ENCODE peak calls at places on chromosomes 13 and 19, in eight cellular contexts. K is left ventricle myocardium inferior; I is testis; T is CD4-positive, alpha-beta memory T cell; C is tibial nerve; D is A549; Q is A673; Y is CD4-positive, CD25-positive, alpha-beta regulatory T cell. S is an unnamed sample. For H3K9me3, the result is how much of the 10 kb centered on the place peaks cover.

GRCh38 chr13:76035711-76036110 is 399.6 kb downstream of the LMO7 start:
- DNase-seq in K (no peak), I (no peak), T (no peak), C (no peak), D (no peak), Q (no peak), Y (no peak), S (no peak)

GRCh38 chr19:47406711-47407416 is 12.5 kb downstream of the MEIS3 start:
- DNase-seq in K (no peak), I (no peak), T (no peak), C (no peak), D (no peak), Q (no peak), Y (no peak), S (no peak)

GRCh38 chr13:30301827-30302226 is 5.5 kb downstream of the KATNAL1 start:
- DNase-seq in K (no peak), I (no peak), T (no peak), C (no peak), D (no peak), Q (no peak), Y (no peak), S (no peak)

GRCh38 chr19:48400018-48400742 is 6.7 kb downstream of the GRIN2D start:
- DNase-seq in K (peak), I (peak), T (no peak), C (peak), D (peak), Q (peak), Y (no peak), S (no peak)

GRCh38 chr13:79393564-79394249 is 12.3 kb downstream of the RBM26 start:
- DNase-seq in K (no peak), I (no peak), T (peak), C (no peak), D (no peak), Q (no peak), Y (peak), S (no peak)

GRCh38 chr19:11091343-11092153 is 2.3 kb downstream of the LDLR start:
- DNase-seq in K (no peak), I (peak), T (peak), C (peak), D (peak), Q (peak), Y (peak), S (no peak)

GRCh38 chr13:76934671-76935070 is 13.6 kb upstream of the ACOD1 start:
- DNase-seq in K (no peak), I (no peak), T (no peak), C (no peak), D (no peak), Q (no peak), Y (no peak), S (no peak)

GRCh38 chr13:43132228-43132627 is 108.8 kb downstream of the DNAJC15 start:
- DNase-seq in K (no peak), I (peak), T (no peak), C (no peak), D (peak), Q (peak), Y (peak), S (no peak)

GRCh38 chr13:76016799-76017198 is 380.7 kb downstream of the LMO7 start:
- DNase-seq in K (no peak), I (peak), T (no peak), C (no peak), D (no peak), Q (peak), Y (peak), S (peak)

GRCh38 chr13:42970824-42971669 is 21.0 kb downstream of the EPSTI1 start:
- DNase-seq in K (no peak), I (peak), T (peak), C (no peak), D (peak), Q (peak), Y (peak), S (no peak)

GRCh38 chr19:3292958-3293529 is 68.6 kb downstream of the CELF5 start:
- DNase-seq in K (no peak), I (no peak), T (no peak), C (no peak), D (no peak), Q (no peak), Y (no peak), S (peak)

GRCh38 chr19:1360126-1360817 is 23.4 kb upstream of the NDUFS7 start:
- DNase-seq in K (no peak), I (no peak), T (no peak), C (no peak), D (no peak), Q (peak), Y (no peak), S (no peak)

GRCh38 chr19:1355258-1355973 is 28.3 kb upstream of the NDUFS7 start:
- DNase-seq in K (no peak), I (no peak), T (no peak), C (no peak), D (no peak), Q (peak), Y (no peak), S (no peak)

GRCh38 chr19:1354496-1355257 is 29.0 kb upstream of the NDUFS7 start:
- DNase-seq in K (peak), I (peak), T (peak), C (peak), D (peak), Q (peak), Y (peak), S (peak)

GRCh38 chr19:1355974-1356865 is 27.5 kb upstream of the NDUFS7 start:
- DNase-seq in K (no peak), I (no peak), T (no peak), C (no peak), D (no peak), Q (peak), Y (no peak), S (no peak)

DNA sequence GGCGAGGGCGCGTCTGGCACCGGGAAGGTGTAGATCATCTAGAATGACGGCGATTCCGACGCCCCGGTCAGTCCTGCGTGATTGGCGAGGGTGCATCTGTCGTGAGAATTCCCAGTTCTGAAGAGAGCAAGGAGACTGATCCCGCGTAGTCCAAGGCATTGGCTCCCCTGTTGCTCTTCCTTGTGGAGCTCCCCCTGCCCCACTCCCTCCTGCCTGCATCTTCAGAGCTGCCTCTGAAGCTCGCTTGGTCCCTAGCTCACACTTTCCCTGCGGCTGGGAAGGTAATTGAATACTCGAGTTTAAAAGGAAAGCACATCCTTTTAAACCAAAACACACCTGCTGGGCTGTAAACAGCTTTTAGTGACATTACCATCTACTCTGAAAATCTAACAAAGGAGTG is 26.0 kb upstream of the NDUFS7 start:
- DNase-seq in K (no peak), I (no peak), T (no peak), C (no peak), D (no peak), Q (no peak), Y (no peak), S (no peak)
- H3K27ac ChIP-seq in K (no peak), I (no peak), T (no peak), C (no peak), D (no peak), Q (no peak), Y (no peak), S (no peak)

GRCh38 chr19:35739275-35740107 is 2.8 kb downstream of the IGFLR1 start:
- DNase-seq in K (no peak), I (no peak), T (peak), C (no peak), D (no peak), Q (no peak), Y (no peak), S (no peak)
- H3K4me3 ChIP-seq in K (peak), I (no peak), T (no peak), C (peak), D (peak), Q (peak), Y (peak), S (peak)

GRCh38 chr19:15895876-15896430 is 1.9 kb downstream of the CYP4F2 start:
- DNase-seq in K (no peak), I (no peak), T (no peak), C (no peak), D (no peak), Q (no peak), Y (no peak), S (no peak)
- H3K9me3 ChIP-seq in K (under half), I (under half), T (under half), C (under half), D (under half), Q (under half), Y (under half), S (under half)

DNA sequence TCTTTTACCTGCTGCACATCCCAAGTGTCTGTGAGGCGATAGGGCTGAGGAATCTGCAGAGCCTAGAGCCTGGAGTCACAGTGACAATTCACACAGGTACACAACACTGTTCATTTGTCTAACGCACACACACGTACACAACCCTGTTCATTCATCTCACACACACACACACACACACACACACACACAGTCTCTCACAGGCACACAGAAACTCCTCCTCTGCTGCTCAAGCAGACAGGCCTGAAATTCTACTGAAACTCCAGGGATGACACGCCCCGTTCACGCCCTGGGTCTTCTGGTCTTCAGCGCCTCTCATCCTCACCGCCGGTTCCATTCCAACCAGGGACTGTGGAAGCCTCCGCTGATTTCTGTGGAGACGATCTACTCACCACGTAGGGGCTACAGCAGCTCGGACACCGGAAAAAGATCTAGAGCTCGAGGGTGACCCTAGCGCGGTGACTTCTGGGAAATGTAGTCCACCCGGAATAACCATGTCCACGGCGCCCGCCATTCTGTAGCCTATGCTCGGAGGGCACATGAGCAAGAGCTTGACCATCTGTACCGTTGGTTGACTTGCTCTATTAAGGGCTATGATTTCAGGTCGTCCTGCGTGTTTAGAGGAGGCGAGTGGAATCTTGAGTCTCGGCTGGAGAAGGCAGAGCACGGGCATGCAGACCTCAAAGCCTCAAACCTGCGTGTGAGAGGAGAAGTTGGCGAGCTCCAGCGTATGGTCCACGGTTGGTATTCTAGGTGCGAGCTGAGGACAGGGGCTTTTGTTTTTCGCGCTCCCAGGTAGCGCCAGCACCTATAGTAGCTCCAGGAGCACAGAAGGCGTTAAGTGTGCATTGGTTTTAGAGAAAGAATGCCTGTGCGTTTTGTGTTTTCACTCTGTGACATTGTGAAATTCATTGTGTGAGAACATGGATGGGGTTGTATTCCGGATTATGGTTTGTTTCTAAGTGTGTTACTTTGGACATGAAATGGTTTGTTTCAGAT is 33.4 kb downstream of the ZNF45 start:
- DNase-seq in K (peak), I (peak), T (peak), C (peak), D (peak), Q (peak), Y (peak), S (peak)
- H3K27ac ChIP-seq in K (peak), I (no peak), T (peak), C (no peak), D (peak), Q (no peak), Y (no peak), S (no peak)